ENCODE peak calls at places on chromosomes 6 and 20, in ten cellular contexts. V, I, Q, G, L, N, T, H, F and W are unnamed samples. For H3K4me1, the result is how much of the 10 kb centered on the place peaks cover.

GRCh38 chr6:170130771-170131241 is 160.1 kb downstream of the DLL1 start:
- DNase-seq in V (no peak), I (no peak), Q (no peak), G (peak), L (no peak), N (no peak), T (peak), H (peak), F (no peak), W (no peak)

GRCh38 chr6:36387440-36388303 is at the start of gene ETV7:
- DNase-seq in V (peak), I (peak), Q (no peak), G (peak), L (no peak), N (peak), T (peak), H (peak), F (no peak), W (peak)

GRCh38 chr20:20786428-20786827 is 74.0 kb upstream of the RALGAPA2 start:
- DNase-seq in V (no peak), I (no peak), Q (no peak), G (no peak), L (no peak), N (no peak), T (no peak), H (peak), F (no peak), W (no peak)

GRCh38 chr6:32627831-32628230 is 9.4 kb upstream of the HLA-DQA1 start:
- DNase-seq in V (no peak), I (peak), Q (no peak), G (no peak), L (no peak), N (no peak), T (peak), H (no peak), F (no peak), W (no peak)

GRCh38 chr6:3739311-3739897 is 12.1 kb downstream of the PXDC1 start:
- DNase-seq in V (no peak), I (no peak), Q (no peak), G (no peak), L (no peak), N (no peak), T (no peak), H (peak), F (no peak), W (no peak)

GRCh38 chr6:108720798-108721197 is 127.4 kb upstream of the ARMC2 start:
- DNase-seq in V (no peak), I (no peak), Q (no peak), G (no peak), L (no peak), N (no peak), T (no peak), H (no peak), F (no peak), W (no peak)

GRCh38 chr20:44523746-44524145 is 1.9 kb upstream of the SERINC3 start:
- DNase-seq in V (no peak), I (no peak), Q (no peak), G (no peak), L (no peak), N (no peak), T (no peak), H (no peak), F (no peak), W (no peak)

GRCh38 chr6:139708342-139709199 is 334.1 kb upstream of the CITED2 start:
- DNase-seq in V (peak), I (peak), Q (no peak), G (no peak), L (no peak), N (peak), T (no peak), H (no peak), F (no peak), W (peak)

GRCh38 chr20:45269056-45269455 is 14.7 kb upstream of the SLPI start:
- DNase-seq in V (no peak), I (no peak), Q (no peak), G (no peak), L (no peak), N (no peak), T (no peak), H (no peak), F (no peak), W (no peak)

GRCh38 chr6:10138917-10139316 is 276.0 kb downstream of the TFAP2A start:
- DNase-seq in V (no peak), I (no peak), Q (no peak), G (no peak), L (no peak), N (no peak), T (no peak), H (no peak), F (no peak), W (no peak)

GRCh38 chr6:30842754-30843610 is 41.3 kb upstream of the DDR1 start:
- DNase-seq in V (peak), I (peak), Q (no peak), G (no peak), L (no peak), N (no peak), T (no peak), H (no peak), F (no peak), W (no peak)

GRCh38 chr6:168791916-168792315 is 350.9 kb downstream of the SMOC2 start:
- DNase-seq in V (no peak), I (no peak), Q (no peak), G (no peak), L (no peak), N (no peak), T (no peak), H (no peak), F (no peak), W (no peak)

GRCh38 chr20:22523128-22523498 is 61.3 kb downstream of the FOXA2 start:
- DNase-seq in V (no peak), I (no peak), Q (no peak), G (no peak), L (no peak), N (no peak), T (no peak), H (no peak), F (no peak), W (no peak)

GRCh38 chr6:168873266-168873665 is 380.4 kb downstream of the THBS2 start:
- DNase-seq in V (peak), I (no peak), Q (no peak), G (no peak), L (no peak), N (no peak), T (no peak), H (no peak), F (no peak), W (no peak)

GRCh38 chr20:19589731-19590362 is 168.2 kb upstream of the RIN2 start:
- DNase-seq in V (no peak), I (no peak), Q (no peak), G (no peak), L (no peak), N (no peak), T (no peak), H (no peak), F (no peak), W (no peak)

GRCh38 chr6:136487746-136488145 is 62.5 kb downstream of the MAP7 start:
- DNase-seq in V (peak), I (no peak), Q (no peak), G (no peak), L (no peak), N (no peak), T (no peak), H (no peak), F (no peak), W (no peak)

GRCh38 chr20:17505664-17506517 is 25.3 kb downstream of the BFSP1 start:
- DNase-seq in V (peak), I (no peak), Q (no peak), G (no peak), L (no peak), N (no peak), T (no peak), H (no peak), F (no peak), W (peak)

GRCh38 chr20:54362283-54362682 is 113.1 kb upstream of the DOK5 start:
- DNase-seq in V (no peak), I (no peak), Q (no peak), G (no peak), L (no peak), N (no peak), T (no peak), H (no peak), F (no peak), W (no peak)

GRCh38 chr6:37218501-37218900 is 39.1 kb upstream of the TBC1D22B start:
- DNase-seq in V (no peak), I (no peak), Q (no peak), G (no peak), L (no peak), N (no peak), T (no peak), H (no peak), F (no peak), W (no peak)

GRCh38 chr6:112117554-112117953 is 30.2 kb downstream of the FAM229B start:
- DNase-seq in V (no peak), I (no peak), Q (no peak), G (no peak), L (no peak), N (no peak), T (no peak), H (no peak), F (no peak), W (no peak)

GRCh38 chr6:56093776-56094175 is 153.6 kb downstream of the COL21A1 start:
- DNase-seq in V (no peak), I (no peak), Q (no peak), G (no peak), L (no peak), N (no peak), T (no peak), H (no peak), F (no peak), W (no peak)

GRCh38 chr6:108780784-108781183 is 67.4 kb upstream of the ARMC2 start:
- DNase-seq in V (no peak), I (no peak), Q (no peak), G (no peak), L (no peak), N (no peak), T (no peak), H (no peak), F (no peak), W (no peak)

GRCh38 chr20:50609438-50609989 is 81.8 kb downstream of the RIPOR3 start:
- DNase-seq in V (no peak), I (no peak), Q (no peak), G (no peak), L (no peak), N (no peak), T (no peak), H (no peak), F (no peak), W (no peak)

GRCh38 chr20:54606384-54606783 is 131.0 kb downstream of the DOK5 start:
- DNase-seq in V (peak), I (no peak), Q (no peak), G (no peak), L (no peak), N (no peak), T (no peak), H (no peak), F (no peak), W (no peak)

GRCh38 chr6:37134622-37135191 is 35.2 kb upstream of the PIM1 start:
- DNase-seq in V (peak), I (peak), Q (no peak), G (peak), L (peak), N (peak), T (peak), H (no peak), F (no peak), W (peak)

GRCh38 chr6:53529324-53530036 is 15.4 kb downstream of the GCLC start:
- DNase-seq in V (no peak), I (no peak), Q (no peak), G (no peak), L (no peak), N (no peak), T (no peak), H (no peak), F (no peak), W (no peak)

GRCh38 chr20:22446613-22447447 is 137.5 kb downstream of the FOXA2 start:
- DNase-seq in V (no peak), I (no peak), Q (no peak), G (no peak), L (no peak), N (no peak), T (no peak), H (no peak), F (no peak), W (no peak)

GRCh38 chr20:37239026-37239451 is 22.6 kb downstream of the GHRH start:
- DNase-seq in V (peak), I (no peak), Q (no peak), G (no peak), L (no peak), N (peak), T (no peak), H (no peak), F (no peak), W (peak)

GRCh38 chr6:147782302-147782701 is 273.8 kb downstream of the SAMD5 start:
- DNase-seq in V (peak), I (peak), Q (no peak), G (no peak), L (no peak), N (no peak), T (no peak), H (no peak), F (no peak), W (peak)

GRCh38 chr6:15264902-15265761 is 19.3 kb downstream of the JARID2 start:
- DNase-seq in V (no peak), I (no peak), Q (peak), G (no peak), L (peak), N (no peak), T (no peak), H (no peak), F (no peak), W (no peak)

GRCh38 chr20:11057624-11058023 is 383.8 kb upstream of the JAG1 start:
- DNase-seq in V (peak), I (no peak), Q (no peak), G (no peak), L (no peak), N (no peak), T (no peak), H (no peak), F (no peak), W (no peak)

GRCh38 chr6:106163966-106164877 is 78.1 kb downstream of the PRDM1 start:
- DNase-seq in V (peak), I (peak), Q (peak), G (no peak), L (peak), N (no peak), T (no peak), H (no peak), F (no peak), W (no peak)

GRCh38 chr6:43689421-43689820 is 1.8 kb upstream of the MRPS18A start:
- DNase-seq in V (no peak), I (no peak), Q (no peak), G (peak), L (no peak), N (no peak), T (no peak), H (no peak), F (no peak), W (no peak)

GRCh38 chr6:148457137-148457842 is 114.7 kb downstream of the SASH1 start:
- DNase-seq in V (no peak), I (no peak), Q (no peak), G (no peak), L (no peak), N (no peak), T (no peak), H (no peak), F (no peak), W (no peak)

GRCh38 chr6:158545043-158545966 is 14.6 kb upstream of the TMEM181 start:
- DNase-seq in V (no peak), I (no peak), Q (no peak), G (peak), L (no peak), N (no peak), T (no peak), H (peak), F (no peak), W (no peak)

GRCh38 chr6:113411006-113411405 is 446.1 kb upstream of the MARCKS start:
- DNase-seq in V (peak), I (peak), Q (no peak), G (no peak), L (no peak), N (peak), T (no peak), H (no peak), F (no peak), W (peak)

GRCh38 chr20:325043-325888 is at the start of gene SOX12:
- DNase-seq in V (peak), I (peak), Q (peak), G (peak), L (peak), N (peak), T (peak), H (peak), F (peak), W (peak)
- H3K4me1 ChIP-seq in V (under half), I (under half), Q (under half), G (under half), L (under half), N (under half), T (half or more), H (under half), F (under half), W (under half)

DNA sequence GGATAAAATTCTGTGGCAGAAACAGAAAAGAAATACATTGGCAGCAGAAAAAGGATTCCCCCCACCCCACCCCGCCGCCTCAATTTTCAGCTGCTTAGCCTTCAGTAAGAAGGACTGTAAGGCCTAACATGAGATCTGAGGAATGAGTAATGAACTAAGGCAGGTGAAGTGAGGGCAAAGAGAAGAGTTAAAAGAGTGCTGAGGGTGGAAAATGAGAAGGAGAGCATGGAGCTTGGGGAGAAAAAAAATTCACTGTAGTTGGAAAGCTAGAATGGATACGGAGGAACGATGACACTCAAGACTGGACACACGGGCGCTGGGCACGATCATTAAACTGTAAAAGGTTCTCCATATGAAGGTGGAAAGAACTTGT is 14.6 kb downstream of the POM121L2 start:
- DNase-seq in V (no peak), I (no peak), Q (no peak), G (no peak), L (no peak), N (no peak), T (no peak), H (no peak), F (no peak), W (no peak)
- H3K4me3 ChIP-seq in V (peak), I (no peak), Q (no peak), G (no peak), L (no peak), N (no peak), T (no peak), H (no peak), F (peak), W (no peak)

DNA sequence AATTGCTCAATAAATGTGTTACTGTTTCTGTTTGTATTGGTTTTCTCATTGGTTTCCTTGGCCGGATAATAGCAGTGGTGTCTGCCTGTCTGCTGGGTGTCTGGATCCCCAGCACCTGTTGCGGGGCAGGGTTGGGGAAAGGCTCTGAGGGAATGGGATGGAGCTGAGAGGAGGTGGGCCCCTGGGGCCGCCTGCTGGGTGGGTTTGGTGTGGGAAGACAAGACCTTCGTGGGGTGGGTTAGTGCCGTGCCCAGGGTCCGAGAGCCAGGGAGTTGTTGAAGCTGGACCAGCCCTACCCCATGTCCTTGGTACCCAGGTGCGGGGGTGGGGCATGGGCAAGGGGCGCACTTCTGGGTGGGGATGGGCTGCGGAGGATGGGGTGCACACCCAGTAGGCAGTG is 4.0 kb downstream of the SS18L1 start:
- DNase-seq in V (no peak), I (no peak), Q (no peak), G (no peak), L (no peak), N (no peak), T (no peak), H (peak), F (no peak), W (no peak)
- H3K4me1 ChIP-seq in V (under half), I (under half), Q (under half), G (under half), L (under half), N (under half), T (half or more), H (under half), F (under half), W (under half)

GRCh38 chr6:144953552-144954240 is 668.6 kb downstream of the UTRN start:
- DNase-seq in V (peak), I (no peak), Q (no peak), G (no peak), L (no peak), N (no peak), T (no peak), H (no peak), F (no peak), W (no peak)
- H3K4me3 ChIP-seq in V (no peak), I (no peak), Q (no peak), G (no peak), L (no peak), N (no peak), T (no peak), H (no peak), F (no peak), W (no peak)

GRCh38 chr6:35048631-35049083 is 92.5 kb downstream of the TCP11 start:
- DNase-seq in V (no peak), I (peak), Q (peak), G (no peak), L (peak), N (peak), T (no peak), H (no peak), F (no peak), W (no peak)
- H3K4me1 ChIP-seq in V (half or more), I (half or more), Q (half or more), G (under half), L (half or more), N (under half), T (half or more), H (half or more), F (under half), W (under half)

GRCh38 chr20:35226126-35226774 is at the start of gene MMP24:
- DNase-seq in V (no peak), I (no peak), Q (no peak), G (no peak), L (no peak), N (no peak), T (no peak), H (no peak), F (no peak), W (no peak)

GRCh38 chr20:35225319-35226125 is 968 bp upstream of the MMP24 start:
- DNase-seq in V (no peak), I (no peak), Q (no peak), G (no peak), L (no peak), N (no peak), T (no peak), H (no peak), F (no peak), W (no peak)

GRCh38 chr20:35224536-35224935 is 2.0 kb upstream of the MMP24 start:
- DNase-seq in V (no peak), I (no peak), Q (no peak), G (no peak), L (no peak), N (no peak), T (no peak), H (no peak), F (no peak), W (no peak)

GRCh38 chr20:35223941-35224340 is 2.5 kb upstream of the MMP24 start:
- DNase-seq in V (no peak), I (no peak), Q (no peak), G (no peak), L (no peak), N (no peak), T (no peak), H (no peak), F (no peak), W (no peak)

DNA sequence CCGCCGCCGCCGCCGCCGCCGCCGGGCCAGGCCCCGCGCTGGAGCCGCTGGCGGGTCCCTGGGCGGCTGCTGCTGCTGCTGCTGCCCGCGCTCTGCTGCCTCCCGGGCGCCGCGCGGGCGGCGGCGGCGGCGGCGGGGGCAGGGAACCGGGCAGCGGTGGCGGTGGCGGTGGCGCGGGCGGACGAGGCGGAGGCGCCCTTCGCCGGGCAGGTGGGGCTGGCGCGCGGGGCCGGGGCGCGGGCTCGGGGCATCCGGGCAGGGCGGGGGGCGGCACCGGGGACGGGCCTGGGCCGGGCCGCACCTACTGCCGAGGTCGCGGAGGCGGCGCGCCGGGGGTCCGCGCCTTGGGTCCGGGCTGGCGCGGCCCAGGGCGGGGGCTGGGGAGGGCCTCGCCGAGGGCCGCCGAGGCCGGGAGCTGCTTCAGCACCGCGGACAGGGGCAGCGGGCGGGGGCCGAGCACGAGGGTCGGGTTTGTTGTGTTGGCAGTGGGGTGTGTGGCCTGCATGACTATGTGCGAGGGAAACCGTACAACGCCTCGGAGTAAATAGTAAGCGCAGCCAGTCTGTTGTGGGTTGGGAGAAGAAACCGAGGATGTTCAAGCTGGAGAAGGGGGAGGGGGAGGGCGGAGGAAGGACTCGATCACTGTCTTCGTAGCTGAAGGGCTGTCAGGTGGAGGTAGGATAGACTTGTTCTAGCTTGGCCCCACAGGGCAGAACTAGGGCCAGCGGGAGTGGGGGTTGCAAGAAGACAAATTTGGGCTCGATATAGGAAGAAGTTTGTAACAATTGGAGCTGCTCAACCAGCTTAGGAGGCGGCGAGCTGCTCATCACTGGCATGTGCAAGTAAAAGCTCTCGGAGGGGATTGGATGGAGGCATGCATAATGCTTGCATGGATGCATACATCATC is 538 bp downstream of the MMP24 start:
- DNase-seq in V (peak), I (peak), Q (peak), G (peak), L (no peak), N (peak), T (peak), H (peak), F (no peak), W (peak)
- H3K4me3 ChIP-seq in V (peak), I (no peak), Q (peak), G (peak), L (peak), N (no peak), T (peak), H (no peak), F (peak), W (peak)